ENCODE peak calls at places on chromosomes 4 and X, in five cellular contexts. I, M, L, Y and P are unnamed samples.

GRCh38 chrX:39834600-39834999 is 263.2 kb downstream of the BCOR start:
- DNase-seq in I (no peak), M (no peak), L (no peak), Y (no peak), P (no peak)

GRCh38 chr4:120948382-120948781 is 25.9 kb upstream of the PRDM5 start:
- DNase-seq in I (no peak), M (no peak), L (no peak), Y (no peak), P (no peak)

GRCh38 chr4:44118971-44119680 is 329.5 kb downstream of the KCTD8 start:
- DNase-seq in I (no peak), M (peak; percentile 38), L (no peak), Y (no peak), P (no peak)

GRCh38 chr4:172352351-172352750 is 539.1 kb downstream of the GALNTL6 start:
- DNase-seq in I (no peak), M (no peak), L (no peak), Y (no peak), P (no peak)

GRCh38 chr4:5899881-5900280 is 7.0 kb upstream of the CRMP1 start:
- DNase-seq in I (no peak), M (no peak), L (no peak), Y (no peak), P (no peak)

GRCh38 chrX:8663325-8663724 is 68.6 kb downstream of the ANOS1 start:
- DNase-seq in I (no peak), M (peak; percentile 23), L (no peak), Y (no peak), P (no peak)

GRCh38 chrX:19513383-19513782 is 1.9 kb downstream of the MAP3K15 start:
- DNase-seq in I (no peak), M (no peak), L (no peak), Y (no peak), P (no peak)

GRCh38 chr4:182192511-182193181 is 50.6 kb upstream of the TENM3 start:
- DNase-seq in I (no peak), M (peak; percentile 35), L (no peak), Y (no peak), P (no peak)

GRCh38 chr4:124941267-124941666 is 228.7 kb upstream of the ANKRD50 start:
- DNase-seq in I (no peak), M (no peak), L (no peak), Y (no peak), P (no peak)

GRCh38 chrX:150017868-150018267 is 79.6 kb upstream of the EOLA2 start:
- DNase-seq in I (no peak), M (no peak), L (no peak), Y (no peak), P (no peak)

GRCh38 chr4:38416450-38417014 is 247.5 kb upstream of the KLF3 start:
- DNase-seq in I (no peak), M (no peak), L (no peak), Y (no peak), P (no peak)

GRCh38 chr4:30722916-30723270 is 2.7 kb downstream of the PCDH7 start:
- DNase-seq in I (peak; percentile 41), M (no peak), L (peak; percentile 14), Y (no peak), P (no peak)

GRCh38 chr4:96729641-96730040 is 889.7 kb downstream of the PDHA2 start:
- DNase-seq in I (no peak), M (peak; percentile 43), L (no peak), Y (no peak), P (no peak)

GRCh38 chr4:74932832-74933561 is at the start of gene PARM1:
- DNase-seq in I (peak; percentile 94), M (peak; percentile 72), L (peak; percentile 95), Y (peak; percentile 90), P (peak; percentile 64)

GRCh38 chr4:52877006-52877405 is 14.9 kb downstream of the RASL11B start:
- DNase-seq in I (no peak), M (no peak), L (no peak), Y (no peak), P (no peak)

GRCh38 chr4:182288534-182288933 is 45.3 kb downstream of the TENM3 start:
- DNase-seq in I (no peak), M (no peak), L (no peak), Y (no peak), P (no peak)

GRCh38 chr4:129583868-129584267 is 487.9 kb downstream of the C4orf33 start:
- DNase-seq in I (no peak), M (peak; percentile 76), L (no peak), Y (peak; percentile 59), P (no peak)

GRCh38 chr4:65635051-65635821 is 35.1 kb downstream of the EPHA5 start:
- DNase-seq in I (no peak), M (no peak), L (no peak), Y (no peak), P (no peak)

GRCh38 chr4:6504900-6505496 is 32.6 kb upstream of the PPP2R2C start:
- DNase-seq in I (no peak), M (no peak), L (no peak), Y (no peak), P (no peak)

GRCh38 chrX:145405012-145405411 is 157.7 kb downstream of the SPANXN1 start:
- DNase-seq in I (no peak), M (peak; percentile 7), L (peak; percentile 50), Y (no peak), P (no peak)

GRCh38 chrX:12441376-12442128 is 303.3 kb downstream of the FRMPD4 start:
- DNase-seq in I (no peak), M (peak; percentile 85), L (no peak), Y (no peak), P (no peak)

DNA sequence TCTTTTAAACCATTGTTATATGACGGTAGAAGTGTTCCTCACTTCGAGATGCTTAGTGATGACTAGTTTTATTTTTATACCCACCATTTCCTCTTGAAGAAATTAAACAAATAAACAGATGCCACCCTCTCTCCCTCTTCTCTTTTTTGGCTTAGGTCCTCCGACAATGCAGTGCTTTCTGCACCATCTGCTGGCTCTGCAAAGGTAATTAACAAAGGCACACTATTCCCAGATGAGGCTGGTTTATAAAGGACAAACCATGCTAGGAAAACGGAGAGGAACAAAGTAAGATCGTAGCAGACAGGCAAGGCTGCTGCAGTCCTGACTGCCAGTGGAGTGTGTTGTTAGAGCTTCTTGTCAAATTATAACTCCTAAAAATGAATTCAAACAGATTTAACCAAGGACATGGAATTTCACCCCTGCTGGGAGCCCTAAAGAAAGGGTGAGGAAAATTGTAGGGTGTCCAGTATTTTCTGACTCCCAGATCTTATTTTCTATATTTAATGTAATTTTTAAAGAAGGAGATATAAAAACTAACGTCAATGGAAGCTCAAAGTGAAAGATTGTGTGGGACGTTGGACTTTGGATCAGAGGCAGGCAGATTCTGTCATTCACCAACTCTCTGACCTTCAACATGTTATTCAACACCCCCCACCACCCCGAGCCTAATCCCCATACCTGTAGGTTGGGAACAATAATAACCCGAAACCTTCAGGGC is 142.1 kb downstream of the CPEB2 start:
- DNase-seq in I (no peak), M (no peak), L (no peak), Y (no peak), P (no peak)
- TF ChIP-seq CTCF in I (no peak), M (no peak), L (no peak), Y (peak; percentile 28), P (no peak)

DNA sequence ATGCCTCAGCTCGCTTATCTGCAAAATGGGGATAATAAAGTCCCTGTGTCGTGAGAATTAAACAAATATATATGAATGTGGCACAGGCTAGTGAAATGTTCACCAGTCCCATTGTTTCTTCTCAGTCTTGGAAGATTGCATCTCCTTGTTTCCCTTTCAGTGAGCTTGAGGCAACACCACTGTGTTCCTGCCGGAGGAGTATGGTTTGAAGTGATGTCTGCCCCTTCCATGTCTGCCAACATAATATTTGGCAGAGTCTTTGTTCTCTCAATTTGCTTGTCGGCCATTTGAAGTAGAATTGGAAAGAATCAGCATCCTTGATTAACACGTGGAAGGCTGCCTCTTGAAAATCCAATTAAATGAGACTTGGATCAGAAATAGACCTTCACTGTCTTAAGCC is 1088.5 kb upstream of the INTU start:
- DNase-seq in I (no peak), M (no peak), L (no peak), Y (no peak), P (no peak)
- TF ChIP-seq CTCF in I (no peak), M (no peak), L (no peak), Y (no peak), P (no peak)

DNA sequence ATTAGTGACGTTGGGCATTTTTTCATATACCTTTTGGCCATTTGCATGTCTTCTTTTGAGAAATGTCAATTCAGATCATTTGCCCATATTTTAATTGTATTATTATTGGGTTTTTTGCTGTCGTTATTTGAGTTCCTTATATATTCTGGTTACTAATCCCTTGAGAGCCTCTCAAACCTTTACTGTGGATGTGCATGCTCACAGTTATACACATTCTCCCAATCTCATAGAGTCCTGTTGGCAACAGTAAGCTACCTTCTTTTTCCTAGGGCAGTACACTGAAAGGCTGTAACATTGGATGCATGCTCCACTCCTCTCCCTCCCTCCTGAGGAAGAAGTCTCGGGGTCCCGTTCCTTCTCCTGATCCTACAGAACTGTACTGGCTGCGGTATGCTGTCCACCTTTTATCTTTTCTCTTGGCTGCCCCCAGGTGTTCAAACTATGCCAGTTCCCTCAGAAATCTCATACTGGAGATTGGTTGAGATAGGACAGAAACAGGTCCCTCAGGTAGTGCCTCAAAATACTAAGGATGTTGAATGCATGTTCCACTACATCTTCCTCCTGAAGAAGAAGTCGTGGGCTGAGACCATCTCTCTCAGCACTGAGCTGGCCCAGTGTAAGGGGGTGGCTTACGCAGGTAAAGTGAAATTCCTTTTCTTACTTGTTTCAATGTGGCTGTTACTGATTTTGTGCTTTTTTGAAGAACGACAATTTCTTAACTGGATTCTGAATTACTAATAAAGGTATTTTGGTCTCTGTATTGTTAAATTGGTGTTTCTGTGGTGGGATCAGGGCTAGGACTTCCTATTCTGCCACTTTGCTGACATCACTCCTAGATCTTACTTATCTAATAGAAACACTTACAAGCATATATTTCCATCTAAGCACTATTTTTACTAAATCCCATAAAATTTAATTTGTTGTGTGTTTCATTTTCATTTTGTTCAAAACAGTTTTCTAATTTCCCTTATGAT is 145.4 kb upstream of the HUWE1 start:
- DNase-seq in I (peak; percentile 58), M (peak; percentile 29), L (peak; percentile 45), Y (no peak), P (no peak)
- TF ChIP-seq CTCF in I (peak; percentile 60), M (peak; percentile 48), L (peak; percentile 42), Y (no peak), P (peak; percentile 29)

DNA sequence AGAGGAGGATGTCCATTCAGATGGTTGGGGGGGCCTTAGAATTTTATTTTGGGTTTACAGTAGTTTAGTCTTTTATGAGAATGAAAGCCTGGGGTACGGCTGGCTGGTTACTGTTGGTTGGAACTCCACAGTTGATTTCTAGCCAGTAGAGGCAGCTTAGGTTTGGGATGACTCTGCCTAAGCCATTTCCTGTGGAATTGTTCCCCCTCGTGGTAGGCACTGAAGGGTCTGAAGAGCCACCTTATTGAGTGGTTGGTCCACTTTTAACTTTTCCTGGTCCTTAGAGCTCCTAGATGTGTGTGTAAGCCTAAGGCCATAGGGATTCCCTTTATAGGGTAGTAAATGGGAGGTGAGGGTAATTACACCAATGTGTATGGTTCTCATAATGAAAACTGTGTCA is 19.7 kb downstream of the SPIN3 start:
- DNase-seq in I (no peak), M (peak; percentile 16), L (no peak), Y (no peak), P (no peak)
- TF ChIP-seq CTCF in I (no peak), M (peak; percentile 14), L (no peak), Y (no peak), P (no peak)

GRCh38 chr4:158825443-158826036 is 56.7 kb downstream of the FNIP2 start:
- DNase-seq in I (no peak), M (no peak), L (no peak), Y (no peak), P (no peak)
- TF ChIP-seq CTCF in I (no peak), M (no peak), L (no peak), Y (no peak), P (no peak)